ENCODE peak calls at places on chromosome 18, in four cellular contexts. K is K562, Q is HCT116, Y is HepG2. O is an unnamed sample.

GRCh38 chr18:68826111-68826510 is 28.2 kb downstream of the CCDC102B start:
- DNase-seq in K (no peak), Q (no peak), Y (no peak), O (no peak)

GRCh38 chr18:8477615-8478014 is 131.6 kb upstream of the RAB12 start:
- DNase-seq in K (no peak), Q (no peak), Y (no peak), O (no peak)

GRCh38 chr18:54948350-54948837 is 10.9 kb downstream of the CCDC68 start:
- DNase-seq in K (no peak), Q (no peak), Y (peak), O (no peak)

GRCh38 chr18:57561728-57562423 is 24.6 kb downstream of the FECH start:
- DNase-seq in K (peak), Q (peak), Y (peak), O (peak)

GRCh38 chr18:74465775-74466174 is 8.7 kb upstream of the DIPK1C start:
- DNase-seq in K (no peak), Q (no peak), Y (no peak), O (no peak)

GRCh38 chr18:69626643-69627242 is 226.1 kb downstream of the DOK6 start:
- DNase-seq in K (no peak), Q (no peak), Y (no peak), O (no peak)

GRCh38 chr18:46184296-46185080 is 80.3 kb downstream of the HAUS1 start:
- DNase-seq in K (no peak), Q (no peak), Y (no peak), O (no peak)

GRCh38 chr18:10950876-10951630 is 198.3 kb downstream of the PIEZO2 start:
- DNase-seq in K (no peak), Q (no peak), Y (no peak), O (no peak)

GRCh38 chr18:34258176-34258575 is 33.5 kb upstream of the NOL4 start:
- DNase-seq in K (no peak), Q (no peak), Y (no peak), O (no peak)
- TF ChIP-seq ZBTB33 in K (no peak), Q (no peak), Y (no peak), O (no peak)

GRCh38 chr18:63322908-63323634 is 3.5 kb upstream of the BCL2 start:
- DNase-seq in K (peak), Q (peak), Y (peak), O (peak)
- TF ChIP-seq CTCF in K (peak), Q (peak), Y (peak), O (peak)

DNA sequence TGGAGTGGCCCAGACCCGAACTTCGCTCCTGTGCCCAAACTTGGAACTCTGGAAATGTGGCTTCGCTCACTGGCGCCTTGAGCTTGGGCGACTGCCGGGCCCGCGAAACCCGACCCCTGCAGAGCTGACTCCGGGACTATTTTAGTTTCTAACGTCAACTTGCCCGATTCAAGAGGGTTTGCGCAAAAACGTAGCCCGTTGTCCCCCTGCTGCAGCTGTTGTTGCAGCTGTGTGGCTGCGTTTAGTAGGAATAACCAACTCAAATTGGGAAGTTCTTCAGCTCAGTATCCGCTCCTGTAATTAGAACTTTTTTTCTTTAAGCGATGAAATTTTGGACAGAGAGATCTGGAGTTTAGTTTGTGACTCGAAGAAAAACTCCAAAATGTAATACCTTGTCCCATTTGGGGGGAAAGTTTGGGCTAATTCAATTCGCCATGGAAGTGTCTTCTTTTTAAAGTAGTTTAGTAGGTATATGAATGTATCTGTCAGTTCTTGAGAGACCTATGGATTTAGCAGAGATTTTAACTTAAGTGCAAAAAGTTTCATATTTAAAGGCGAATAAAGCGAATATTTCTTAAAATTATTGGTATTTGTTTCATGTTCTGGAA is 565 bp downstream of the MYL12A start:
- DNase-seq in K (no peak), Q (no peak), Y (no peak), O (no peak)
- TF ChIP-seq ELF1 in K (no peak), Q (no peak), Y (no peak), O (no peak)

GRCh38 chr18:58967643-58968291 is 103.1 kb downstream of the ZNF532 start:
- DNase-seq in K (no peak), Q (no peak), Y (no peak), O (no peak)
- TF ChIP-seq ZBTB33 in K (no peak), Q (no peak), Y (no peak), O (no peak)

GRCh38 chr18:48896875-48897511 is 53.8 kb downstream of the SMAD7 start:
- DNase-seq in K (peak), Q (no peak), Y (peak), O (no peak)
- TF ChIP-seq CTCF in K (peak), Q (no peak), Y (peak), O (peak)

DNA sequence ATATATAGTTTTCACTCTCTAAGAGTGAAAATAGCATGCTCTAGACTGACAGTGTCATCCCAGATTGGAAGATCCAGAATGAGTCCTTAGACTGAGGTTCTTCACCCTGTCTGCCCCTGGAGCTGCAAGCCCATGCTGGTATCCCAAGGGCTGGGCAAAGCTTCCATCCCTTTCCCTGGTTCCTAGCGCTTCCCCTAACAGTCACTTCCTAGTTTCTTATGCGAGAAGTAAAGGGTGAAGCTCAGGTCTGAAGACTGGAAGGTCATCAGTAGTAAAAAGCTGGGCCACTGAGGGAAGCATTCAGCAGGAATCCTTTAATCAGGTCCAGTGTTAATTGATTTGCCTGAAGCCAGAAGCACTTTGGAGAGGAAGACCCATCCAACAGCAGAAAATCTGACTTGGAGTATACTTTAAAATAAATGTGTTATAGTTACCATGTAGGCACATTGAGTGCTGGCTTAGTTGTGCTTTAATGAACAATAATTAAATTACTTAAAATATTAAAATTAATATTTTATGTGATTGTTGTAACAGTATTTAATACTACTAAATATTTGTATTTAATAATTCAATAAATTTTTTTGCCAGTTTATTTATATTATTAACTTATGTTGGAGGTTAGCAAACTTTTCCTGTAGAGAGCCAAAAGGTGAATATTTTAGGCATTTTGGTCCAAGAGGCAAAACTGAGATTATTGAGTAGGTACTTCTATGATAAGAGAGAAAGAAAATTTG is 237.9 kb downstream of the FHOD3 start:
- DNase-seq in K (no peak), Q (no peak), Y (no peak), O (no peak)
- TF ChIP-seq ELF1 in K (no peak), Q (no peak), Y (no peak), O (no peak)

DNA sequence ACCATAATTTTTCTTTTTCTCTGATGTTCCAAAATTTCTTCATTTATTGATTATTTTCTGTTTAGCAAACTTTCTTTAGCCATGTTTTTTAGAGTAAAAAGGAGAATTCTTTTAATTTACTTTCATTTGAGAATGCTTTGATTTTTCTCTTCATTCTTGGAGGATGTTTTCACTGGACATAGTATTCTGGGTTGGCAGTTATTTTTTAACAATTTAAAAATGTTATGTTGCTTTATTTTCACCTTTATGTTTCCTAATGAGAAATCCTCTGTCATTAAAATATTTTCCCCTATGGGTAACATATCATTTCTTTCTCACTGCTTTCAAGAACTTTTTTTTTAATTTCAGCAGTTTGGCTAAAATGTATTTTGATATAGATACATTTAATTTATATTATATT is 631.4 kb upstream of the CDH2 start:
- DNase-seq in K (no peak), Q (no peak), Y (no peak), O (no peak)
- TF ChIP-seq ZBTB33 in K (no peak), Q (no peak), Y (no peak), O (no peak)

DNA sequence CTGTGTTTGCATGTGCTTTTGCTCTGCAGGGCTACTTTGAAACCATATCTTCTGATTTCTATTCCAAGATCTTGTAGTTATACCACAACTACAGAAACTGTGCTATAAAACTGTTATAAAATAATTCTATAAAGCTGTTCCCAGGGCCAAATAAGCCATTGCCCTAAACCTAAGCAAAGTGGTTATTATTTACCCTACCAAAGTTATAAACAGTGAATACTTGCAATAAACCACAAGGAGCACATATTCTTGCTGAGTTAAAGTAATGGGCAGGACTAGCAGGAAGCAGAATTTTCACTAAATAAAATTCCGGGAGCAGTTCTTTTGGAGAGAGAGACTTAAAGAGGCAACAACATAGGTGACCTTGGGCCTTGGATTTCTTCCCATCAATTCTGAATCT is 145.4 kb upstream of the ZNF521 start:
- DNase-seq in K (no peak), Q (no peak), Y (no peak), O (no peak)
- TF ChIP-seq CTCF in K (no peak), Q (no peak), Y (no peak), O (no peak)

GRCh38 chr18:36095936-36096519 is 28.7 kb upstream of the RPRD1A start:
- DNase-seq in K (peak), Q (peak), Y (peak), O (peak)
- TF ChIP-seq ELF1 in K (no peak), Q (no peak), Y (no peak), O (no peak)

O was measured in SK-N-SH.